ENCODE peak calls at places on chromosome 7, in five cellular contexts. W, K, F, P and S are unnamed samples. For H3K4me1, the result is how much of the 10 kb centered on the place peaks cover.

GRCh38 chr7:158587425-158588084 is at the start of gene PTPRN2:
- DNase-seq in F (no peak), K (peak), W (peak), P (peak), S (no peak)

GRCh38 chr7:4702961-4703512 is 20.9 kb downstream of the FOXK1 start:
- DNase-seq in P (no peak), F (no peak), W (no peak), K (no peak), S (no peak)

GRCh38 chr7:9488555-9488954 is 1055.1 kb downstream of the NXPH1 start:
- DNase-seq in P (no peak), W (peak), K (no peak), F (no peak), S (no peak)

GRCh38 chr7:148609045-148609725 is 18.6 kb downstream of the C7orf33 start:
- DNase-seq in F (no peak), W (no peak), K (no peak), P (no peak), S (no peak)

GRCh38 chr7:116574025-116574822 is 49.4 kb downstream of the CAV1 start:
- DNase-seq in K (no peak), W (no peak), P (no peak), F (no peak), S (no peak)

GRCh38 chr7:116698930-116699722 is 27.1 kb downstream of the MET start:
- DNase-seq in F (no peak), P (no peak), K (no peak), W (no peak), S (no peak)

GRCh38 chr7:71974611-71975010 is 437.5 kb downstream of the CALN1 start:
- DNase-seq in K (no peak), W (no peak), P (no peak), F (no peak), S (no peak)

GRCh38 chr7:81079736-81080135 is 160.9 kb upstream of the SEMA3C start:
- DNase-seq in K (no peak), W (peak), P (no peak), F (no peak), S (no peak)

GRCh38 chr7:78472519-78472918 is 673.9 kb downstream of the PHTF2 start:
- DNase-seq in F (no peak), W (peak), K (no peak), P (no peak), S (no peak)

GRCh38 chr7:25665346-25665745 is 437.1 kb upstream of the NPVF start:
- DNase-seq in W (no peak), K (no peak), F (no peak), P (no peak), S (no peak)

GRCh38 chr7:45033261-45033930 is 33.4 kb downstream of the CCM2 start:
- DNase-seq in W (peak), F (no peak), P (no peak), K (no peak), S (no peak)

GRCh38 chr7:128351296-128352123 is 7.8 kb upstream of the RBM28 start:
- DNase-seq in P (no peak), K (no peak), W (no peak), F (no peak), S (no peak)

GRCh38 chr7:157442993-157443831 is 106.4 kb downstream of the DNAJB6 start:
- DNase-seq in P (no peak), W (no peak), K (no peak), F (peak), S (peak)

GRCh38 chr7:97075928-97076327 is 41.6 kb upstream of the SDHAF3 start:
- DNase-seq in W (peak), P (no peak), K (no peak), F (no peak), S (no peak)

GRCh38 chr7:98643232-98643985 is 26.3 kb downstream of the NPTX2 start:
- DNase-seq in F (peak), W (no peak), P (no peak), K (no peak), S (no peak)

GRCh38 chr7:123410273-123410928 is 124.0 kb downstream of the IQUB start:
- DNase-seq in K (no peak), W (peak), F (peak), P (no peak), S (no peak)

GRCh38 chr7:82291931-82292330 is 151.6 kb downstream of the CACNA2D1 start:
- DNase-seq in P (no peak), F (no peak), W (peak), K (no peak), S (no peak)

GRCh38 chr7:106915407-106915806 is 50.3 kb downstream of the PIK3CG start:
- DNase-seq in K (no peak), W (no peak), F (no peak), P (no peak), S (no peak)

GRCh38 chr7:16420329-16420648 is 1.0 kb downstream of the CRPPA start:
- DNase-seq in W (no peak), K (no peak), P (no peak), F (no peak), S (no peak)

GRCh38 chr7:39336457-39336856 is 229.7 kb upstream of the YAE1 start:
- DNase-seq in W (no peak), F (no peak), P (no peak), K (no peak), S (no peak)

GRCh38 chr7:29597266-29597665 is 33.6 kb downstream of the PRR15 start:
- DNase-seq in P (no peak), F (no peak), W (no peak), K (no peak), S (no peak)

GRCh38 chr7:43660141-43660540 is 69.2 kb downstream of the COA1 start:
- DNase-seq in K (no peak), W (no peak), P (no peak), F (no peak), S (no peak)

GRCh38 chr7:17665029-17665428 is 275.3 kb downstream of the SNX13 start:
- DNase-seq in W (no peak), F (no peak), P (no peak), K (no peak), S (no peak)

GRCh38 chr7:127704211-127704610 is 52.2 kb downstream of the SND1 start:
- DNase-seq in W (no peak), K (no peak), P (no peak), F (no peak), S (no peak)

GRCh38 chr7:36372156-36372555 is 17.5 kb upstream of the ANLN start:
- DNase-seq in F (no peak), W (no peak), K (no peak), P (no peak), S (no peak)

GRCh38 chr7:106720641-106721040 is 59.7 kb upstream of the CCDC71L start:
- DNase-seq in W (no peak), F (no peak), K (no peak), P (no peak), S (no peak)

GRCh38 chr7:157482011-157482410 is 145.2 kb downstream of the DNAJB6 start:
- DNase-seq in W (no peak), F (no peak), P (no peak), K (no peak), S (peak)

GRCh38 chr7:122919643-122920181 is 33.5 kb upstream of the CADPS2 start:
- DNase-seq in P (no peak), W (peak), F (no peak), K (no peak), S (no peak)

GRCh38 chr7:99005776-99006175 is 127.4 kb downstream of the TRRAP start:
- DNase-seq in W (no peak), F (peak), K (no peak), P (no peak), S (peak)

GRCh38 chr7:135745702-135746312 is 2.8 kb downstream of the FAM180A start:
- DNase-seq in P (peak), F (peak), K (no peak), W (peak), S (peak)

GRCh38 chr7:134996097-134996550 is 9.8 kb downstream of the AGBL3 start:
- DNase-seq in K (no peak), P (no peak), F (no peak), W (no peak), S (no peak)

GRCh38 chr7:57403601-57404342 is 46.2 kb upstream of the ZNF716 start:
- DNase-seq in P (no peak), F (no peak), K (no peak), W (no peak), S (no peak)

GRCh38 chr7:137142376-137142775 is 201.2 kb downstream of the PTN start:
- DNase-seq in W (peak), P (no peak), K (no peak), F (no peak), S (no peak)

GRCh38 chr7:128910569-128910945 is at the start of gene KCP:
- DNase-seq in F (no peak), P (no peak), W (no peak), K (no peak), S (no peak)

GRCh38 chr7:138257459-138258193 is 181.4 kb downstream of the AKR1D1 start:
- DNase-seq in F (no peak), W (no peak), P (no peak), K (no peak), S (no peak)

GRCh38 chr7:28748934-28749584 is 209.1 kb downstream of the TRIL start:
- DNase-seq in P (no peak), K (no peak), F (peak), W (peak), S (peak)

GRCh38 chr7:44292418-44292817 is 33.0 kb downstream of the CAMK2B start:
- DNase-seq in K (no peak), W (no peak), P (no peak), F (no peak), S (no peak)

GRCh38 chr7:30406664-30407425 is 71.7 kb downstream of the NOD1 start:
- DNase-seq in F (no peak), P (no peak), W (peak), K (no peak), S (no peak)

GRCh38 chr7:102888561-102889233 is 24.1 kb upstream of the LRRC17 start:
- DNase-seq in F (no peak), K (no peak), W (no peak), P (no peak), S (no peak)
- H3K4me1 ChIP-seq in F (under half), K (under half), W (under half), P (under half), S (under half)

GRCh38 chr7:155787171-155787851 is 25.0 kb downstream of the SHH start:
- DNase-seq in K (no peak), F (peak), P (no peak), W (no peak), S (no peak)
- H3K4me3 ChIP-seq in K (peak), F (no peak), P (peak), W (peak), S (peak)

DNA sequence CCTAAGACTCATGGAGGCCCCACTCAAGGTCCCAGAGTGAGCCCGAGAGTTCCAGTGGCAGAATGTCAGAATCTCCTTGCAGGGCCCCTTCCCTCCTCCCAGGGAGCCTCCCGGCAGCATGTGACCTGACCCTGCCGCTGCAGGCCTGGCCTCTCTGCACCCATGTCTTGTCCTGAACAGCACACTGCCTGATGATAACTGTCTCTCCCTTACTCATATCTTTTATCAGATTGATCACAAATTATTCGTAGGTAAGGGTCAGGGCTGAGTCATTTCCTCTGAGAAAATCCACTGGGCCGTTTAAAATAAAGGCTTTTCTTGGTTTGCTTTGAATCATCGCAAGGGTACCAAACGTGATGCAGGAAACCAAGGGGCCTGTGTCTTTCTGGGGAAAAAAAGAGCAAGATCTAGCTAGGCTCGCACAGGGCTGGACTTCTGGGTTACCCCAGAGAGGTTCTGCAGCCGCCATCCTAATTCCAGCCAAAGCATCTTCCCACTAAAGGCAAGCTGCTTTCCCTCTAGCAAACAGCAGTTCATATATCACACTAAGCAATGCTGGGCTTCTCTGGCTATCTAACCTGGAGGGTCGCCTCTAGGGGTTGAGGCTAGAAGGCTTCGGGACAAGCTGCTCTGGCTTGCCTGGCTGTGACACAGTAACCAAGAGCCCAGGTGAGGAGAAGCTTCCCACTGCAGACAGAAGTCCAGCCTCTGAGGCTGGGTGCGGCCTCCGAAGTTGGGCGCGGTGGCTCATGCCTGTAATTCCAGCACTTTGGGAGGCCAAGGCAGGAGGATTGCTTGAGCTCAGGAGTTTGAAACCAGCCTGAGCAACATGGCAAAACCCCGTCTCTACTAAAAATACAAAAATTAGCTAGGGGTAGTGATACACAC is 104.9 kb downstream of the SPDYE5 start:
- DNase-seq in F (no peak), P (no peak), K (no peak), W (peak), S (no peak)
- H3K27ac ChIP-seq in F (no peak), P (peak), K (no peak), W (no peak), S (no peak)

GRCh38 chr7:46150721-46151120 is 229.6 kb upstream of the IGFBP3 start:
- DNase-seq in K (no peak), F (no peak), W (no peak), P (no peak), S (no peak)
- H3K4me1 ChIP-seq in K (under half), F (under half), W (under half), P (under half), S (under half)

GRCh38 chr7:70097639-70098038 is 499.4 kb downstream of the AUTS2 start:
- DNase-seq in F (no peak), K (no peak), P (no peak), W (no peak), S (no peak)

GRCh38 chr7:70093496-70093895 is 495.2 kb downstream of the AUTS2 start:
- DNase-seq in F (no peak), K (no peak), W (peak), P (no peak), S (no peak)

GRCh38 chr7:70098133-70098561 is 499.9 kb downstream of the AUTS2 start:
- DNase-seq in K (no peak), P (no peak), W (no peak), F (no peak), S (no peak)

GRCh38 chr7:70091362-70091761 is 493.1 kb downstream of the AUTS2 start:
- DNase-seq in K (no peak), W (no peak), F (no peak), P (no peak), S (no peak)

DNA sequence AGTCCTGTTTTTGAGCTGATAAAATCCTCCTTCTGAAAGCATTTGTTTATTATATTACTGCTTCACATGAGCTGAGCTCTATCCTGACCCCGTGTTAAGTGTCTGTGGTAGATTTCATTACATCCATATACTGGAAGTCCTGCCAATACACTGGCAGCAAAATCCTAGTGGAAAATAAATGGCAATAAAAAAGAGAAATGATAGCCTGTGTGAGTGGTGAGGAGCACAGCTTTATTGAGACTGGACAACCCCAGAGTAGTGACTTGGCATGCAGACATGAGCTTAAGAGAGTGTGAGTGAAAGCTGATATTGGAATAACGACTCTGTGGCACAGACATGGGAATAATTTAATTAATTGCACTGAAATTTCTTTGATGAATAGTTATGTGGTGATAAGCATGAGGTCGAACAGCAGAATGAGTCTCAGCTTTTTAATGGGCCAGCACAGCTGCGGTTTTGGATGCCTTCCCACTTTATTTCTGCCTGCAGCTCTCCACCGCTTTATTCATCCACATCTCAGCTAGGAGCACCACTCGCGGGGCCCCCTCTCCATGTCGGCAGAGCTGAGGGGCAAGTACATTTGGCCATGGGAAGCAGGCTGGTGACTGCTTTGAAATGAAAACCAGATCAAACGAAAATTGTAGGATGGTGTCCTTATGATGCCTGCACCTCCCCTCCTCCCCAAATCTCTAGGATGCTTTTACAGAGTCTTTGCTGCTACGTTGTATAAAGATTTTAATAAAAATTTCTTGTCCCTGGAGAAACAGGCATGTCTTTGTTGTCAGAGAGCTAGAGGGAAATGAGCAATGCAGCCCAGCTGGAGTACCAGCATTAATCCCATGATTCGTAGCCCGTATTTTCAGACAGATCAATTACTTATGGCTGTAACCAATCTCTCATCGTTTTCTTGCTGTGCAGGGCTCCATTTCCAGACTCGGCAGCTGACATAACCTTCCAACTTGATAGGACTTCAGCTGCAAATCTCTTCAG is 494.3 kb downstream of the AUTS2 start:
- DNase-seq in W (no peak), P (no peak), K (no peak), F (no peak), S (no peak)
- H3K4me3 ChIP-seq in W (no peak), P (no peak), K (no peak), F (no peak), S (no peak)

GRCh38 chr7:115007751-115008150 is 85.9 kb downstream of the MDFIC start:
- DNase-seq in P (no peak), W (no peak), F (no peak), K (no peak), S (no peak)

GRCh38 chr7:115008465-115009114 is 86.7 kb downstream of the MDFIC start:
- DNase-seq in P (peak), W (no peak), F (peak), K (no peak), S (no peak)

GRCh38 chr7:115010436-115010810 is 88.5 kb downstream of the MDFIC start:
- DNase-seq in P (no peak), K (no peak), F (no peak), W (no peak), S (no peak)

GRCh38 chr7:115009139-115009538 is 87.2 kb downstream of the MDFIC start:
- DNase-seq in W (no peak), K (no peak), P (no peak), F (no peak), S (no peak)

GRCh38 chr7:115009736-115010435 is 88.0 kb downstream of the MDFIC start:
- DNase-seq in P (peak), W (no peak), F (peak), K (no peak), S (no peak)
- H3K27ac ChIP-seq in P (peak), W (no peak), F (no peak), K (no peak), S (no peak)

DNA sequence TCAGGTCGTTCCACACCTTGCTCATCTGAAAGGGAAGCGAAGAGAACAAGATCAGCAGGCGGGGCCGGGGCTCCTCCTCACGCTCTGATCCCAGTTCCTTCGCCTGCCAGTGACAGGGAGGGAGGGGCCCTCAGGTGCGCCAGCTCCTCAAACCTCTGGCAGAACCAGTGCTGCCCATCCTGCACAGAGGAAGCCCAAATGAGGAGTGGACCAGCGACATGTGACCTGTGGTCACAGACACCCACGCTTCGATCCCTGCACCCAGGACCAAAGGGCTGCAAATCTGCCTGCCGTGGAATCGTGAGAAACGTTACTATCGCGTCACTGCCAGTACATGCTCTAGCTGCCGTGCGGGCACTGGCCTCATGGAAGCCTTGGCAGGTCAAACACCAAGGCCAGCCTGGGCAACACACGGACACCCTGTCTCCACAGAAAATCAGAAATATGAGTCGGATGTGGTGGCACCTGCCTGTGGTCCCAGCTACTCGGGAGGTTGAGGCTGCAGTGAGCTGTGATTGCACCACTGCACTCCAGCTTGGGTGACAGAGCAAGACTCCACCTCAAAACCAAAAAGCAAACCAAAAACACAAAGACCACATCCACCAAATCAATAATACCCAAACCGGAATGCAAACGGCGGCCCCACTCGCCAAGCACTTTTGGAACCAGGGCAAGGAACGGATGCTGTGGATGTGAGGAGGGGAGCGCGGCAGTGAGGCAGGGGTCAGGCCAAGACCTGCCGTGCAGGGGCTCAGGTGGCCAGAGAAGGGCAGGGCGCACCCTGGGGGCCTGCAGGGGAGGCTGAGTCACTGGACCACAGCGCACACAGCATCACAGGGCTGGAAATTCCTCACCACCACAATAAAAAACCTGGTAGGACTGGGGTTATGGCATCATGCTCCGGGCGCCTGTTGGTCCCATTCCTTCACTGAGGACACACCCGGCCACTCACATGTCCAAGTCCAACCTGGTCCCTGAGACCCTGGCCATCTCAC is 13.4 kb downstream of the NUDT1 start:
- DNase-seq in K (no peak), F (no peak), W (peak), P (no peak), S (no peak)
- H3K4me1 ChIP-seq in K (under half), F (under half), W (under half), P (under half), S (under half)